ENCODE peak calls at places on chromosomes 4 and X, in five cellular contexts. K is Peyer's patch, G is HFFc6, P is body of pancreas, U is glutamatergic neuron. A is an unnamed sample.

GRCh38 chrX:70324326-70324725 is 34.4 kb downstream of the KIF4A start:
- DNase-seq in G (no peak), P (no peak), U (no peak), K (no peak), A (peak; percentile 6)

GRCh38 chr4:141132689-141133145 is 552 bp downstream of the RNF150 start:
- DNase-seq in G (no peak), P (peak; percentile 19), U (peak; percentile 63), K (no peak), A (peak; percentile 23)

GRCh38 chrX:123450217-123450616 is 266.1 kb downstream of the GRIA3 start:
- DNase-seq in K (no peak), G (no peak), U (no peak), P (no peak), A (peak; percentile 14)

GRCh38 chr4:181971973-181972372 is 271.2 kb upstream of the TENM3 start:
- DNase-seq in G (peak; percentile 23), P (no peak), U (no peak), K (no peak), A (peak; percentile 35)

GRCh38 chrX:71315917-71316316 is 14.4 kb downstream of the ITGB1BP2 start:
- DNase-seq in P (no peak), U (no peak), K (no peak), G (peak; percentile 54), A (peak; percentile 58)

GRCh38 chrX:40864972-40865371 is 129.6 kb upstream of the MED14 start:
- DNase-seq in P (no peak), U (no peak), G (peak; percentile 75), K (no peak), A (peak; percentile 74)

GRCh38 chr4:109410776-109411175 is 22.8 kb upstream of the SEC24B start:
- DNase-seq in U (no peak), K (no peak), P (no peak), G (no peak), A (no peak)

GRCh38 chr4:141807501-141807900 is 171.1 kb downstream of the IL15 start:
- DNase-seq in U (no peak), K (no peak), G (no peak), P (no peak), A (peak; percentile 51)

GRCh38 chrX:100946521-100946920 is 17.8 kb upstream of the XKRX start:
- DNase-seq in U (no peak), G (no peak), P (no peak), K (no peak), A (peak; percentile 47)

GRCh38 chr4:38503689-38504395 is 160.2 kb upstream of the KLF3 start:
- DNase-seq in K (no peak), P (no peak), G (no peak), U (no peak), A (no peak)

GRCh38 chrX:152641996-152642395 is 4.3 kb downstream of the GABRQ start:
- DNase-seq in P (no peak), K (no peak), U (peak; percentile 23), G (no peak), A (no peak)

GRCh38 chr4:13988347-13989265 is 361.1 kb upstream of the BOD1L1 start:
- DNase-seq in U (no peak), P (peak; percentile 28), G (peak; percentile 77), K (no peak), A (peak; percentile 95)

GRCh38 chrX:151973851-151974335 is 583 bp downstream of the GABRE start:
- DNase-seq in U (peak; percentile 12), K (peak; percentile 47), G (peak; percentile 3), P (no peak), A (no peak)

GRCh38 chr4:1208970-1209704 is 36.8 kb upstream of the SPON2 start:
- DNase-seq in G (no peak), K (peak; percentile 46), P (peak; percentile 39), U (no peak), A (no peak)

GRCh38 chr4:52939739-52940138 is 77.6 kb downstream of the RASL11B start:
- DNase-seq in P (peak; percentile 62), K (no peak), G (no peak), U (no peak), A (no peak)

GRCh38 chrX:35726176-35726575 is 72.0 kb upstream of the MAGEB16 start:
- DNase-seq in P (peak; percentile 17), G (peak; percentile 0), U (no peak), K (no peak), A (no peak)

GRCh38 chr4:41709844-41710481 is 38.6 kb downstream of the PHOX2B start:
- DNase-seq in U (no peak), P (no peak), K (no peak), G (peak; percentile 64), A (peak; percentile 75)

GRCh38 chr4:147371661-147372060 is 109.2 kb upstream of the EDNRA start:
- DNase-seq in U (no peak), P (no peak), G (peak; percentile 52), K (no peak), A (peak; percentile 91)

GRCh38 chrX:119971184-119971583 is 27.6 kb upstream of the NKAP start:
- DNase-seq in G (no peak), K (no peak), P (no peak), U (no peak), A (no peak)

GRCh38 chrX:50470103-50471031 is at the start of gene DGKK:
- DNase-seq in U (peak; percentile 66), P (no peak), K (no peak), G (no peak), A (no peak)

GRCh38 chr4:24557036-24558022 is 27.0 kb downstream of the DHX15 start:
- DNase-seq in U (no peak), G (peak; percentile 45), K (peak; percentile 52), P (no peak), A (peak; percentile 32)

GRCh38 chrX:140525448-140525847 is 20.6 kb upstream of the SOX3 start:
- DNase-seq in U (no peak), K (no peak), G (no peak), P (no peak), A (no peak)

GRCh38 chrX:140524556-140524955 is 19.7 kb upstream of the SOX3 start:
- DNase-seq in K (no peak), P (no peak), G (no peak), U (no peak), A (no peak)

GRCh38 chrX:140521393-140521792 is 16.5 kb upstream of the SOX3 start:
- DNase-seq in U (no peak), P (no peak), G (no peak), K (no peak), A (no peak)

DNA sequence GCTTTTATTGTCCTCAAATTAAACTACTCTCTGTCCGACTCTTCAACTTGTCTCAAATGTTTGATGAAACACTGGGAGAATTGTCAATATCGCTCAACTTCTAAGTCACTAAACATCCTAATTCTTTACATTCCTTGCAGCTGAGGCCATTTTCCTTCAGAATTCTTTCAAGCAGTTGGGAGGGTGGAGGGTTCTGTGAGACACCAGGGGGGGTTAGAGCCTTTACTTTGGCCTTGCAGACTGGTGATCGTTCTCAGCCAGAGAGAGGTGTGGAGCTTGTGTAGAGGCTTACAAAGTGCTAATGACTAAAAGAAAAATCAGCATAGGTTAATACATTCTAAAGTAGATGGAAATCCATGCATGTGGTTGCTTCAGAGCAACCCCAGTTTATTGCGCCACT is 21.3 kb upstream of the SOX3 start:
- DNase-seq in U (no peak), G (no peak), K (no peak), P (no peak), A (no peak)
- TF ChIP-seq CTCF in U (no peak), G (no peak), K (no peak), P (no peak), A (no peak)

GRCh38 chrX:1392376-1393130 is 640 bp upstream of the SLC25A6 start:
- DNase-seq in G (peak; percentile 37), K (peak; percentile 74), P (peak; percentile 79), U (peak; percentile 70), A (peak; percentile 77)

GRCh38 chrX:1391370-1391706 is 575 bp downstream of the SLC25A6 start:
- DNase-seq in K (no peak), G (no peak), P (no peak), U (peak; percentile 97), A (no peak)

GRCh38 chrX:1389993-1390285 is 2.0 kb downstream of the SLC25A6 start:
- DNase-seq in G (no peak), U (no peak), K (peak; percentile 38), P (no peak), A (no peak)

GRCh38 chrX:1390621-1391369 is 1.1 kb downstream of the SLC25A6 start:
- DNase-seq in U (peak; percentile 23), G (no peak), P (no peak), K (peak; percentile 47), A (no peak)

DNA sequence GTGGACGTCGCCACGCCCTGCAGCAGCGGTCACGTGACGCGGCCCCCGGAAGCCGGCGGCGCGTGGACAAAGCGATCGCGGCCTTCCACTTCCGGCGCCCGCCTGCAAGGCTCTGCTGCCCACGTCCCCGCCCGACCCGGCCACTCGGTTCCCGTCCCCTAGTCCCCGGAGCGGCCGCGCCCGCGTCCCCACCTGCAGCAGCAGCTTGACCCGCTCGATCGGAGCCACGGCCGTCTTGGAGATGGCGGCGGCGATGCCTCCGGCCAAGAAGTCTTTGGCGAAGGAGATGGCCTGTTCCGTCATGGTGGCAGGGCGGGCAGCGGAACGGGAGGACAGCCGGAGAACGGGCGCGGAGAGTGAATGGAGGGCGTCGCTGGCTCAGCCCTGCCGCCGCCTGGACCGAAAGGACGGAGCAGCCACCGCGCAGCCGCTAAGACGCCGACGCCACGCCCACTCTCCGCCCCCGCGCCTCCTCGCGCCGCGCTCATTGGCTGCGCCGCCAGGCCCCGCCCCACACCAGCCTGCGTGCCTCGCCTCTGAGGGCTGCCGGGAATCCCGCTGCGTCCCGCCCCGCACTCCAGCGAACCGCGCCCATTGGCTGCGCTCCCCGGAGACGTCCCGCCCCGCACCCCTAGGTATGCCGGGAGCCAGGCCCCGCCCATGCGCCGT is at the start of gene SLC25A6:
- DNase-seq in K (peak; percentile 99), P (peak; percentile 98), G (peak; percentile 97), U (peak; percentile 100), A (peak; percentile 98)
- TF ChIP-seq CTCF in K (no peak), P (no peak), G (peak; percentile 29), U (no peak), A (no peak)

DNA sequence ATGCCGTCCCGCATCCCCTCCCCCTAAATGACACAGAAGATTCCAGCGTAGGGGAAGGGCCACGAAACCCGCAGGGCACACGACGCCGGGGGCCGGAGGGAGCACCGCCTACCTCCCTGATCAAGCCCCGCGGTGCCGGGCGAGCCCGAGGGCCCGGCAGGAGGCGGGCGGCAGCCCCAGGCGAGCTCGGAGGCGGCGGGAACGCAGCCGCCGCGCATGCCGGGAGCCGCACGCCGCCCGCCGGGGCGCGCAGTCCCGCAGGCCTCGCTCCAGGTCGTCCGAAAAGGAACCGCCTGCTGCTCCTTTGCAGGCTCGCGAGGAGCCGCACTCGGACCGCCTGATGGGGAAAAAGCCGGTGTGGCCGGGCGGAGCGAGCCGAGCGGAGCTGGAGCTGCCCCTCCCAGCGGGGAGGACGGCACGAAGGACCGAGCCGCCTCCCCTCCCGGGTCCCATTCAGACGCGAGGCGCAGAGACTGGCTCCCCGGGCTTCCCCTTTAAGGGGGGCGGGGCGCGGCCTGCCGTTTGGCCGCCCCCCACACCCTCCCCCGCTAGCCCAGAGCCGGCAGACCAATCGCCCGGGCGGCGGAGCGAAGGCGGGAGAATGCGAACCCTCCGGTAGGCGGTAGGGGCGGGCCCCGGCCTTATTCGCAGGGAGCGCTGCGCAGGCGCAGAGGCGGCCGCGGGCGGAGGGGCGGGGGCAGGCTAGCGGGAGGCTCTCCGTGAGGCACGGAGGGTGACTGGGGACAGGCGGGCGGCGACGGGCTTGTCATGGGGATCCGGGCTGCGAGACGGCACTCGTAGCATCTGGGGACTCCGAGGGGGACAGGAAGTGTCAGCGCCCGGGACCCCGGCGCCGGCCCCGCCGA is 561 bp upstream of the ING2 start:
- DNase-seq in P (peak; percentile 99), K (peak; percentile 100), G (peak; percentile 96), U (peak; percentile 99), A (peak; percentile 98)
- TF ChIP-seq CTCF in P (peak; percentile 5), K (peak; percentile 11), G (peak; percentile 33), U (no peak), A (no peak)

GRCh38 chr4:92305148-92305877 is 1.5 kb downstream of the GRID2 start:
- DNase-seq in P (peak; percentile 46), U (peak; percentile 87), K (peak; percentile 46), G (no peak), A (peak; percentile 4)
- TF ChIP-seq CTCF in P (no peak), U (no peak), K (no peak), G (no peak), A (no peak)

GRCh38 chr4:6782147-6782845 is at the start of gene KIAA0232:
- DNase-seq in U (peak; percentile 94), G (peak; percentile 90), K (peak; percentile 96), P (peak; percentile 93), A (peak; percentile 98)
- TF ChIP-seq CTCF in U (no peak), G (peak; percentile 4), K (no peak), P (no peak), A (no peak)

A was measured in foreskin fibroblast.